ENCODE peak calls at places on chromosome 4, in nine cellular contexts. S, R, E, T, B, Y, X, Z and F are unnamed samples.
A peak's percentile ranks its signal among the peaks of the same experiment; 100 is the strongest.

GRCh38 chr4:766559-767283 is 59.2 kb downstream of the CPLX1 start:
- DNase-seq in B (no peak), R (no peak), X (no peak), Z (no peak), S (no peak), Y (no peak), T (no peak), E (no peak), F (peak; percentile 68)

GRCh38 chr4:105548483-105548882 is 3.9 kb upstream of the ARHGEF38 start:
- DNase-seq in X (no peak), R (no peak), T (no peak), S (no peak), Y (no peak), Z (no peak), E (no peak), B (peak; percentile 3), F (no peak)

GRCh38 chr4:94577136-94577535 is 125.4 kb downstream of the PDLIM5 start:
- DNase-seq in B (peak; percentile 85), E (no peak), S (no peak), Y (no peak), R (no peak), Z (no peak), T (peak; percentile 85), X (peak; percentile 76), F (no peak)

GRCh38 chr4:15944895-15945294 is 6.4 kb upstream of the FGFBP1 start:
- DNase-seq in Y (no peak), Z (no peak), B (no peak), E (no peak), S (no peak), R (no peak), X (no peak), T (no peak), F (no peak)

GRCh38 chr4:28921886-28922285 is 1798.3 kb upstream of the PCDH7 start:
- DNase-seq in R (no peak), X (peak; percentile 2), E (no peak), T (no peak), S (no peak), Y (no peak), B (no peak), Z (no peak), F (no peak)

GRCh38 chr4:154189346-154189745 is 302.3 kb downstream of the DCHS2 start:
- DNase-seq in Y (no peak), X (no peak), R (no peak), B (no peak), E (no peak), Z (no peak), T (no peak), S (no peak), F (no peak)

GRCh38 chr4:174210952-174211490 is 72.4 kb downstream of the FBXO8 start:
- DNase-seq in R (no peak), S (no peak), E (no peak), Y (no peak), X (no peak), Z (no peak), B (no peak), T (no peak), F (no peak)

GRCh38 chr4:21792736-21793135 is 155.8 kb downstream of the KCNIP4 start:
- DNase-seq in Y (no peak), B (no peak), R (no peak), S (no peak), Z (no peak), E (no peak), X (no peak), T (no peak), F (no peak)

GRCh38 chr4:79652232-79652631 is 244.2 kb upstream of the GK2 start:
- DNase-seq in Z (no peak), X (peak; percentile 87), S (no peak), R (no peak), B (peak; percentile 0), T (peak; percentile 90), E (peak; percentile 28), Y (no peak), F (no peak)

GRCh38 chr4:78938474-78938867 is 767 bp downstream of the PAQR3 start:
- DNase-seq in S (no peak), T (no peak), Y (no peak), Z (no peak), B (no peak), E (no peak), X (peak; percentile 10), R (no peak), F (no peak)

GRCh38 chr4:107824367-107825071 is at the start of gene SGMS2:
- DNase-seq in T (peak; percentile 92), Z (peak; percentile 91), Y (no peak), R (no peak), S (no peak), B (peak; percentile 45), X (peak; percentile 89), E (peak; percentile 73), F (peak; percentile 96)
- TF ChIP-seq CTCF in T (no peak), Z (no peak), Y (no peak), R (no peak), S (no peak), B (no peak), X (no peak), E (no peak), F (no peak)

DNA sequence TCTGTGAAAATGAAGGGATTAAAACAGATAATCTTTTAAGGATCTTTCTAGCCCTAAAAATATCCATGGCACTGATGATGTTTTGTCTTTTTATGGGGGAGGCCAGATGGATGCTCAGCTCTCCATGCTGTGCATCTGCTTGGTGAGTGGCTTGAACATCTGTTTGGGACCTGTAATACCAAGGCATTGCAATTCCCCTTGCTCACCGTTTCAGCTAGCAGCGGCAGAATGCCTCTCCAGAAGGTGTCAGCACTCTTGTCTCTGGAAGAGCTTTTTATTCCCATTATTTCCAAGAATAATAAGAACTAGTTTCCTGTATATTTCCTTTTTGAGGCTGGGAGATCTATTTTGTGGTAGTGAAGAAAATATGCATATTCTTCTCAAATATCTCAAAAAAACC is 151.9 kb upstream of the ANK2 start:
- DNase-seq in E (no peak), B (no peak), Z (no peak), Y (no peak), S (no peak), T (peak; percentile 6), X (no peak), R (no peak), F (no peak)
- TF ChIP-seq CTCF in E (no peak), B (no peak), Z (no peak), Y (no peak), S (no peak), T (no peak), X (no peak), R (no peak), F (peak; percentile 9)

GRCh38 chr4:128579454-128579853 is 230.0 kb upstream of the JADE1 start:
- DNase-seq in B (no peak), Z (no peak), E (no peak), X (no peak), Y (no peak), S (no peak), R (no peak), T (no peak), F (no peak)

GRCh38 chr4:128589384-128589957 is 220.0 kb upstream of the JADE1 start:
- DNase-seq in X (no peak), R (no peak), Z (no peak), E (no peak), T (no peak), B (no peak), Y (no peak), S (no peak), F (no peak)

GRCh38 chr4:128582319-128582948 is 227.1 kb upstream of the JADE1 start:
- DNase-seq in E (no peak), X (peak; percentile 32), Y (no peak), R (no peak), B (no peak), S (no peak), Z (no peak), T (peak; percentile 19), F (no peak)

GRCh38 chr4:128587382-128587781 is 222.1 kb upstream of the JADE1 start:
- DNase-seq in Z (no peak), B (no peak), S (no peak), T (no peak), Y (no peak), E (no peak), R (no peak), X (no peak), F (no peak)

DNA sequence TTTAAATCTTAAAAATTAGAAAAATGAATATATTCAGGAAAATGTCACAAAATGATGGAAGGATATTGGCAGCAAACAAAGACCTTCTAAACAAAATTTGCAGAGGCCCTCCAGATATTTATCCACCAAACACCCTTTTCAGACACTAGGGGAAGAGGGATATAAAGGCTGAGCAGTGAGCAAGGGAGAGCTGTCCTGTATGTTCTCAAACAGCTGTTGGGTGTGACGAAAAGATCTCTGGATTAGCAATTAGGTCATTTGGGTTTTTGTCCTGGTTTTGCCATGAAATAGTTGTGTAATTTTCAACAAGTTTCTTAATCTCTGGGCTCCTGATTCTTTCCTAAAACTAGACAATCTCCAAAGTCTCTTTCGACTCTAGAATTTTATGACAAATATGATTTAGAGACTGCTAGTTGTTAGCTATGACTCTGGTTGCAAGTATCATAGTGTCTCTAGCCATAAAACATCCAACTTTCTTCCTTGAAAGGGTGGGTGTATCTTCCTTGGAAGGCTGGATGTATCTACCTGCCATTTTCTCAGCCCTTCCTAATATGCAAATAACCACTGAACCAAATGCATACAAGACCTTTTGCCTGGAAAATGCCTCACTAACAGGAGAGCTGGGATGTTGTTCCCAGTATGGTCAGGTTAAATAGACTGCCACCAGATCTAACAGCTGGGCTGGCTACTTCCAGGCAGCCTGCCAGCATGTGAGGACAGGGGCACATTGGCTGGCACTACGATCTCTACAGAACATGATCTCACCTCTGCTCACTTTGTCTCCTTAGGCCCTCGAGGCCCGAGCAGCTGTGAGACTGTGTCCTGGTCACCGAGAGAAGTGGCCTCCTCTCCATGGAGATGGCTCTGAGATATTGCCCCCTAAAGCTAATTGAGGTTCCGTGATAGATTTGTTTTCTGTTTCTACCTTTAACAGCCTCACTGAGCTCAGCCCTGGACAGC is 225.5 kb upstream of the JADE1 start:
- DNase-seq in R (no peak), Z (peak; percentile 69), S (no peak), E (no peak), T (peak; percentile 64), X (no peak), B (no peak), Y (no peak), F (no peak)
- TF ChIP-seq CTCF in R (no peak), Z (no peak), S (no peak), E (peak; percentile 2), T (peak; percentile 16), X (no peak), B (no peak), Y (no peak), F (no peak)

GRCh38 chr4:102400898-102401297 is 55.6 kb upstream of the SLC39A8 start:
- DNase-seq in E (no peak), B (no peak), S (no peak), R (no peak), X (no peak), T (no peak), Z (no peak), Y (no peak), F (no peak)

GRCh38 chr4:102403115-102403514 is 57.8 kb upstream of the SLC39A8 start:
- DNase-seq in T (no peak), Y (no peak), E (no peak), Z (no peak), S (no peak), R (no peak), B (no peak), X (no peak), F (no peak)

GRCh38 chr4:102402223-102402622 is 56.9 kb upstream of the SLC39A8 start:
- DNase-seq in S (no peak), E (no peak), B (no peak), Y (no peak), X (no peak), R (no peak), T (no peak), Z (no peak), F (no peak)

GRCh38 chr4:102405706-102406510 is 60.6 kb upstream of the SLC39A8 start:
- DNase-seq in R (no peak), X (no peak), S (no peak), E (no peak), Y (no peak), Z (no peak), T (no peak), B (no peak), F (no peak)

GRCh38 chr4:102404551-102404969 is 59.3 kb upstream of the SLC39A8 start:
- DNase-seq in S (no peak), X (peak; percentile 23), R (no peak), Z (no peak), E (peak; percentile 41), T (peak; percentile 46), B (no peak), Y (no peak), F (no peak)
- TF ChIP-seq CTCF in S (no peak), X (no peak), R (no peak), Z (no peak), E (no peak), T (no peak), B (no peak), Y (no peak), F (no peak)